ENCODE peak calls at places on chromosomes 1 and 21, in four cellular contexts. A is right lobe of liver, I is tibial nerve, J is sigmoid colon. K is an unnamed sample.

GRCh38 chr1:47522890-47523811 is 85.3 kb downstream of the FOXD2 start:
- DNase-seq in I (no peak), A (peak), J (no peak), K (no peak)

GRCh38 chr1:51189421-51190073 is 46.5 kb upstream of the RNF11 start:
- DNase-seq in A (no peak), J (no peak), I (peak), K (no peak)

GRCh38 chr1:24900486-24900849 is 29.6 kb downstream of the RUNX3 start:
- DNase-seq in J (no peak), I (no peak), A (peak), K (peak)

GRCh38 chr1:16921391-16922185 is at the start of gene CROCC:
- DNase-seq in J (peak), I (no peak), A (peak), K (peak)

GRCh38 chr1:9852410-9853301 is 28.9 kb upstream of the CLSTN1 start:
- DNase-seq in A (no peak), I (no peak), J (no peak), K (no peak)

GRCh38 chr1:185017966-185018365 is 27.4 kb upstream of the RNF2 start:
- DNase-seq in A (no peak), J (no peak), I (no peak), K (no peak)

GRCh38 chr1:232307299-232307698 is 322.6 kb downstream of the SIPA1L2 start:
- DNase-seq in A (no peak), J (peak), I (no peak), K (no peak)

GRCh38 chr1:228373681-228374571 is 32.7 kb downstream of the TRIM11 start:
- DNase-seq in I (no peak), J (peak), A (peak), K (no peak)

GRCh38 chr1:34547043-34547674 is 207.7 kb upstream of the GJB5 start:
- DNase-seq in J (no peak), A (no peak), I (no peak), K (no peak)

GRCh38 chr1:98086796-98087195 is 166.0 kb upstream of the DPYD start:
- DNase-seq in I (no peak), A (no peak), J (no peak), K (no peak)

GRCh38 chr1:102897537-102897936 is 210.8 kb downstream of the COL11A1 start:
- DNase-seq in A (no peak), J (no peak), I (no peak), K (no peak)

GRCh38 chr1:196977278-196977677 is at the start of gene CFHR5:
- DNase-seq in I (no peak), J (no peak), A (no peak), K (no peak)

GRCh38 chr1:58628987-58629598 is 52.0 kb upstream of the TACSTD2 start:
- DNase-seq in A (no peak), J (no peak), I (no peak), K (no peak)

GRCh38 chr1:28249013-28249870 is 10.1 kb upstream of the SESN2 start:
- DNase-seq in I (no peak), A (peak), J (peak), K (no peak)

DNA sequence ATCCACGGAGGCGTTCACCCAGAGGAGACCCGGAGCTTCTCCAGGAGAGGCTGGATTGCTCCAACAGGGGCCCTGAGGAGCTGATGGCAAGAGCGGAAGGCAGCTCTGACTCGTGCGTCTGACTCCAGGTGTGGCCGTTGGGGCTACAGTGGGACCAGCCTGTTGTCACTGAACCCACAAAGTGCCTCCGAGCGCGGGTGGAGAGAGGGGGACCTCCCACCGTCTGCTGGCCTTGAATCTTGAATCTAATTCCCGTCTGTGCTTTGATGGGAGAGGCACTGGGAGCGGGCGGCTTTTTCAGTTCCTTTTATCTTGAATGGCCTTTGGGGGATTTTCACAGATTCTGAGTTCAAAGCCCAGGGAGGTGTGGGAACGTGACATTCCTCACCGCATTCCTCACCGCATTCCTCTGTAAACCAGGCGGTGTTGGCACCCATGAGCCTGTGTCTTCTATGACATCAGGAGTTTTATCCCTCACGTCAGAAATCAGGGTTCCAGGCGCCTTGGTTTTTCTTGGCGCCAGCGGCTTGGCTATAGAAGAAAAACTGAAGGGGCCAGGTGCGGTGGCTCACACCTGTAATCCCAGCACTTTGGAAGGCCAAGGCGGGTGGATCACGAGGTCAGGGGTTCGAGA is 39.2 kb upstream of the COL18A1 start:
- DNase-seq in A (no peak), I (no peak), J (no peak), K (no peak)
- H3K4me3 ChIP-seq in A (no peak), I (no peak), J (no peak), K (no peak)

DNA sequence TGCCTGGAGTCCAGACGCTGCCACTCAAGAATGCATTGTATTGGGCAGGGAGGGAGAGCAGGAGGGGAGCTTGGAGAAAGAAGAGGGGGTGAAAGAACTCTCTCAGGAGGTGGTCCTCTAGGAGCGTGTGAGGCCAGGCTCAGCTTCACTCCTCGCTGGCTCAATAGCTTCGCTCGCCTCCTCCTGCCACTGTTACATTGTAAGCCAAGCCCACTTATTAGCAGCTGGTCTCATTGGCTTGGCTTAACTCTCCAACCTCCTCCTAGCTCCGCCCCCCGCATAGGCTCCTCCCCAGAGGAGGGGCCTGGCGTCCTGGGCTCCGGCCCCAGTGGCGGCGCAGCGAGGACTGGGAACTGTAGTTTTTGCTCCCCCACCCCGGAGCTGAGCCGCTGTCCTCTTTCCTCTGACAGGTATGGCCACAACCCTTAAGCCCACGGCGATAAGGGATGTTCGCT is at the start of gene KCNN3:
- DNase-seq in I (peak), J (peak), A (peak), K (peak)
- TF ChIP-seq POLR2A in I (peak), J (peak), A (no peak), K (no peak)

GRCh38 chr1:154936416-154937050 is at the start of gene PMVK:
- DNase-seq in I (peak), J (peak), A (peak), K (peak)

GRCh38 chr1:154937051-154937987 is 800 bp upstream of the PMVK start:
- DNase-seq in I (peak), A (peak), J (peak), K (peak)

GRCh38 chr1:154938604-154939399 is 2.3 kb upstream of the PMVK start:
- DNase-seq in A (no peak), J (no peak), I (no peak), K (no peak)

GRCh38 chr1:154935749-154936415 is 637 bp downstream of the PMVK start:
- DNase-seq in I (no peak), J (no peak), A (no peak), K (no peak)

DNA sequence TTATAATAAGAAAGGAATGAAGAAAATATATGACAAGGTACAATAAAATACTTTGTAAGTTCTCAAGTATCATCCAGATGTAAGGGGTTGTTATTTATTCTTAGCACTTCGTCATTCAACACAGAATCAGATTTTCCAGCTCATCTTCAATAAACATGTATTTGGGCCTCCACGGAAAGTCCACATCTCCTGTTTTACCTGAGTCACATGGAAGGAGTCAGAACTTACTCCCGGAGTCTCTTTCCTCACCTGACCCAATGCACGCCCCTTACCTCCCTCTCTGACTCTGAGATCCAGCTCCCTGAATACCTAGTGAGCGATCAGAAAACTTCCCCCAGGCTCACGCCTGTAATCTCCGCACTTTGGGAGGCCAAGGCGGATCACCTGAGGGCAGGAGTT is 1.5 kb upstream of the PMVK start:
- DNase-seq in I (no peak), J (no peak), A (no peak), K (no peak)
- H3K27ac ChIP-seq in I (peak), J (peak), A (peak), K (peak)

GRCh38 chr1:236163460-236164153 is 21.3 kb downstream of the GPR137B start:
- DNase-seq in A (no peak), I (no peak), J (no peak), K (no peak)
- H3K4me3 ChIP-seq in A (no peak), I (no peak), J (no peak), K (no peak)

GRCh38 chr1:219906924-219907771 is 21.2 kb downstream of the SLC30A10 start:
- DNase-seq in A (no peak), J (no peak), I (no peak), K (no peak)
- TF ChIP-seq POLR2A in A (no peak), J (no peak), I (no peak), K (no peak)

GRCh38 chr1:192741095-192741494 is 67.7 kb upstream of the RGS2 start:
- DNase-seq in I (no peak), J (no peak), A (no peak), K (no peak)
- H3K27ac ChIP-seq in I (no peak), J (no peak), A (no peak), K (no peak)

GRCh38 chr1:19390901-19391595 is 78.9 kb downstream of the SLC66A1 start:
- DNase-seq in A (peak), I (peak), J (peak), K (peak)
- H3K4me3 ChIP-seq in A (no peak), I (no peak), J (no peak), K (peak)

GRCh38 chr1:46037597-46037936 is 94.9 kb downstream of the PIK3R3 start:
- DNase-seq in I (no peak), J (peak), A (no peak), K (no peak)
- TF ChIP-seq POLR2A in I (no peak), J (no peak), A (no peak), K (no peak)